ENCODE peak calls at places on chromosomes 1 and 21, in five cellular contexts. Y is uterus, R is brain microvascular endothelial cell, U is breast epithelium, P is left lung. E is an unnamed sample.

GRCh38 chr1:182357177-182357576 is 34.4 kb downstream of the GLUL start:
- DNase-seq in R (no peak), U (no peak), Y (no peak), P (no peak), E (no peak)

GRCh38 chr1:214281030-214281901 is at the start of gene SMYD2:
- DNase-seq in Y (peak; percentile 61), R (no peak), P (peak; percentile 90), U (peak; percentile 71), E (peak; percentile 80)

GRCh38 chr21:44463716-44464115 is 8.4 kb downstream of the LRRC3 start:
- DNase-seq in R (no peak), P (peak; percentile 73), Y (peak; percentile 39), U (no peak), E (no peak)

GRCh38 chr1:151574575-151575529 is 34.7 kb downstream of the TUFT1 start:
- DNase-seq in P (no peak), R (peak; percentile 65), U (no peak), Y (no peak), E (peak; percentile 97)

GRCh38 chr1:68717330-68717729 is 220.4 kb upstream of the DEPDC1 start:
- DNase-seq in Y (no peak), P (no peak), R (no peak), U (no peak), E (no peak)

GRCh38 chr1:233261206-233261605 is 34.3 kb downstream of the PCNX2 start:
- DNase-seq in U (no peak), R (no peak), Y (no peak), P (no peak), E (no peak)

GRCh38 chr1:112395261-112395831 is 668 bp upstream of the CTTNBP2NL start:
- DNase-seq in P (no peak), Y (no peak), U (no peak), R (no peak), E (no peak)

GRCh38 chr1:11107541-11107940 is 7.9 kb upstream of the EXOSC10 start:
- DNase-seq in U (no peak), R (no peak), P (no peak), Y (no peak), E (no peak)

GRCh38 chr1:162087118-162087517 is 17.6 kb downstream of the NOS1AP start:
- DNase-seq in Y (no peak), U (no peak), R (no peak), P (no peak), E (no peak)

GRCh38 chr1:3092530-3092929 is 23.5 kb downstream of the PRDM16 start:
- DNase-seq in P (no peak), Y (no peak), R (no peak), U (no peak), E (no peak)

GRCh38 chr1:247401310-247402098 is 14.5 kb upstream of the NLRP3 start:
- DNase-seq in P (no peak), U (no peak), R (no peak), Y (no peak), E (peak; percentile 36)

GRCh38 chr1:239909894-239910293 is 181.8 kb upstream of the FMN2 start:
- DNase-seq in P (peak; percentile 93), U (no peak), Y (no peak), R (peak; percentile 56), E (peak; percentile 72)

GRCh38 chr1:241944300-241944699 is 13.3 kb upstream of the BECN2 start:
- DNase-seq in Y (no peak), P (no peak), U (no peak), R (no peak), E (no peak)

GRCh38 chr1:147600119-147601111 is 59.1 kb downstream of the BCL9 start:
- DNase-seq in Y (no peak), P (no peak), U (no peak), R (peak; percentile 13), E (peak; percentile 43)

GRCh38 chr1:159068877-159069276 is 7.7 kb downstream of the AIM2 start:
- DNase-seq in U (no peak), Y (no peak), P (no peak), R (peak; percentile 71), E (peak; percentile 37)

GRCh38 chr1:179077396-179077795 is 4.5 kb upstream of the TOR3A start:
- DNase-seq in U (no peak), R (peak; percentile 68), P (no peak), Y (no peak), E (no peak)

GRCh38 chr1:101187287-101187686 is 49.5 kb upstream of the S1PR1 start:
- DNase-seq in U (no peak), Y (no peak), P (no peak), R (no peak), E (no peak)

GRCh38 chr1:209601809-209602657 is 18.5 kb downstream of the CAMK1G start:
- DNase-seq in P (no peak), Y (no peak), U (no peak), R (peak; percentile 28), E (peak; percentile 45)

GRCh38 chr1:182890927-182891610 is 51.9 kb downstream of the DHX9 start:
- DNase-seq in R (no peak), U (no peak), P (no peak), Y (no peak), E (no peak)

GRCh38 chr1:7576946-7577657 is 194.0 kb upstream of the VAMP3 start:
- DNase-seq in P (peak; percentile 45), U (no peak), R (peak; percentile 6), Y (no peak), E (no peak)

DNA sequence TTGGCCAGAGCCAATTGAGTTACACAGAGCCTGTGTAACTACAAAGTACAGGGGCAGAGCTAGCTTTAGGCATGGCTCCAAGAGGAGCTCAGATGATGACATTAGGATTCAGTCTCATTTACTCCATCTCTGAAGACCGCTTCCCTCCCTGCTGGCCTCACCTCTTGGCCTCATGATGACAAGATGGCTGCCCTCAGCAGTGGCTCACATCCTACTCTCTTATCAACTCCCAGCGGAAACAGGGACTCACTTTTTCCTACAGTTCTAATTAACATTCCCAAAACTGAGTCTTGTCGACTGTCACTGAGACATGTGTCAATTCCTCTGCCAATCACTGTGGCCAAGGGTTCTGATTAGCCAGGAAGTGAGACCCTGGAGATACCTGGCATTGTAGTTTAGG is 59.4 kb upstream of the ECE1 start:
- DNase-seq in R (no peak), Y (no peak), P (no peak), U (no peak), E (no peak)
- H3K36me3 ChIP-seq in R (no peaks in the 10 kb centered on the region), Y (no peaks in the 10 kb centered on the region), P (no peaks in the 10 kb centered on the region), U (no peaks in the 10 kb centered on the region), E (no peaks in the 10 kb centered on the region)

GRCh38 chr21:42232176-42232825 is 13.4 kb downstream of the ABCG1 start:
- DNase-seq in Y (no peak), U (no peak), P (no peak), R (no peak), E (no peak)

GRCh38 chr21:42233067-42233981 is 14.4 kb downstream of the ABCG1 start:
- DNase-seq in P (no peak), U (no peak), R (peak; percentile 18), Y (peak; percentile 70), E (peak; percentile 28)

GRCh38 chr21:42234464-42235241 is 15.7 kb downstream of the ABCG1 start:
- DNase-seq in P (peak; percentile 95), U (no peak), Y (peak; percentile 55), R (peak; percentile 24), E (peak; percentile 73)

GRCh38 chr21:42235593-42235992 is 16.7 kb downstream of the ABCG1 start:
- DNase-seq in P (no peak), Y (no peak), R (no peak), U (no peak), E (no peak)

DNA sequence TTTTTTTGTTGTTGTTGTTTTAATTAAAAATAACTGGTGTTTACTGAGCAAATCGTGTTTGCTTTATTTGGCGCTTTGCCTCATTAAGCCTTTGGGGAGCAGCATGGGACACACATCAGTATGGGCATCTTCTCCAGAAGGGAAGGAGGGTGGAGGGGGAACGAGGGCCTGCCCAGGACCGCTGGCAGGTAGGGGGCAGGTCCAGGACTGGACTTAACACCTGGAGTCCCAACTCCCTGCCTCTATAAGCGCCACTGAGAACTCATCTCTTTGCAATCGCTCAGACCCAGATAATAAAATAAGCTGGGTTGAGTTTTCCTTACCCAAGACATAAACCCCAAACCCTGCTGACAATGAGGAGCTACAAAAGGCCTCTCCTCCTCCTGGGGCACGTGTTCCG is 15.1 kb downstream of the ABCG1 start:
- DNase-seq in U (no peak), Y (no peak), P (no peak), R (no peak), E (no peak)
- H3K4me3 ChIP-seq in U (peak overlapping the region; percentile 79), Y (no peak overlapping the region), P (peak overlapping the region; percentile 44), R (no peak overlapping the region), E (peak overlapping the region; percentile 40)

GRCh38 chr1:37636435-37636834 is 1.7 kb upstream of the RSPO1 start:
- DNase-seq in U (no peak), R (no peak), Y (no peak), P (no peak), E (no peak)

GRCh38 chr1:37633040-37633949 is 1.4 kb downstream of the RSPO1 start:
- DNase-seq in Y (peak; percentile 39), U (no peak), P (no peak), R (no peak), E (no peak)

GRCh38 chr1:37633950-37634553 is 640 bp downstream of the RSPO1 start:
- DNase-seq in P (no peak), Y (no peak), U (no peak), R (no peak), E (no peak)

GRCh38 chr1:37635309-37635902 is 714 bp upstream of the RSPO1 start:
- DNase-seq in U (no peak), Y (no peak), P (no peak), R (no peak), E (no peak)

DNA sequence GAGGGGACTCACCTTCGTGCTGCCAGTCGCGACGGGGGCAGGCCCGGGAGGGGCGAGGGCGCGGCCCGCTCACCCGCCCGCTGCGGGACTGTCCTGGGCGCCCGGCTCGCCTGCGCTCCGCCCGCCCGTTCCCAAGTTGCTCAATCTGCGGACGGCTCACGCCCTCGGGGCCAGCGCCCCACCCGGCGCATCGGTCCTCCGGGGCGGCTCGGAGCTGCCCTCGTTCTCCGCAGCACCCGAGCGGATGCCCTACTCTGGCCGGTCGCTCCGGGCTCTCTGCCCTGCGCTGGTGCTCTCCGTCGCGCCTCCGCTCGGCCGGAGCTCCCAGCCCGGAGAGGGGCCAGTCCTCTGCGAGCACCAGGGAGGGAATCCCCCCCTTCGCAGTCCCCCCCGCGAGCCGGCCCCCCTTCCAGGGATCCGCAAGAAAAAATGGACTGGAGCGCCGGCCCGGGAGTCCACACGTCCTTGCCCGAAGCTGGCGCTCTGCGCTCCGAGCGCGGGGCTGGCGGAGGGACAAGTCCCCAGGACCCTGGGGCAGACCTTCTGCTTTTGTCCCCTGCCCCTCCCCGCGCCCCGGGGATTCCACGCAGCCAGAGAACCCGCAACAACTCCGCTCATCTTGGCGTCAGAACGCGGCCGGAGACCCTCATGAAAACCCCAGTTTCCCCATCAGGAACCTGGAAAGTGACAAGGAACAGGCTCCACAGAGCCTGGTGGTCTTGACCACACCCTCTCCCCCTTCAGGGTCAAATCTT is at the start of gene RSPO1:
- DNase-seq in U (no peak), Y (peak; percentile 79), R (no peak), P (no peak), E (peak; percentile 26)
- H3K27me3 ChIP-seq in U (peaks cover 64% of the 10 kb centered on the region), Y (no peaks in the 10 kb centered on the region), R (peaks cover 75% of the 10 kb centered on the region), P (peaks cover 98% of the 10 kb centered on the region), E (peaks cover 48% of the 10 kb centered on the region)

GRCh38 chr1:110346690-110347089 is 7.5 kb downstream of the RBM15 start:
- DNase-seq in P (no peak), U (no peak), Y (no peak), R (no peak), E (no peak)

GRCh38 chr1:110348771-110349170 is 9.6 kb downstream of the RBM15 start:
- DNase-seq in R (no peak), U (no peak), Y (no peak), P (no peak), E (no peak)

GRCh38 chr1:110347182-110347893 is 8.2 kb downstream of the RBM15 start:
- DNase-seq in Y (no peak), R (no peak), P (no peak), U (no peak), E (no peak)

GRCh38 chr1:110350360-110350759 is 11.2 kb downstream of the RBM15 start:
- DNase-seq in U (no peak), R (no peak), Y (no peak), P (no peak), E (no peak)

GRCh38 chr1:110348050-110348449 is 8.9 kb downstream of the RBM15 start:
- DNase-seq in P (no peak), U (no peak), R (no peak), Y (no peak), E (no peak)
- H3K36me3 ChIP-seq in P (peaks cover 29% of the 10 kb centered on the region), U (peaks cover 4% of the 10 kb centered on the region), R (peaks cover 15% of the 10 kb centered on the region), Y (no peaks in the 10 kb centered on the region), E (peaks cover 92% of the 10 kb centered on the region)

E was measured in MG63.